ENCODE peak calls at places on chromosome 12, in eight cellular contexts. One of them, this sample, is unnamed.

GRCh38 chr12:24724765-24725307 is 224.1 kb downstream of the BCAT1 start:
- DNase-seq in stomach: no peak
- DNase-seq in HCT116: no peak
- DNase-seq in vagina: no peak
- DNase-seq in upper lobe of left lung: no peak
- DNase-seq in transverse colon: no peak
- DNase-seq in spleen: no peak
- DNase-seq in suprapubic skin: no peak
- DNase-seq in this sample: no peak

GRCh38 chr12:32126720-32127119 is 20.1 kb downstream of the BICD1 start:
- DNase-seq in stomach: no peak
- DNase-seq in HCT116: no peak
- DNase-seq in vagina: no peak
- DNase-seq in upper lobe of left lung: no peak
- DNase-seq in transverse colon: no peak
- DNase-seq in spleen: no peak
- DNase-seq in suprapubic skin: no peak
- DNase-seq in this sample: no peak

GRCh38 chr12:34403706-34404376 is 381.5 kb downstream of the ALG10 start:
- DNase-seq in stomach: peak; percentile 17
- DNase-seq in HCT116: no peak
- DNase-seq in vagina: peak; percentile 72
- DNase-seq in upper lobe of left lung: peak; percentile 8
- DNase-seq in transverse colon: peak; percentile 4
- DNase-seq in spleen: peak; percentile 51
- DNase-seq in suprapubic skin: peak; percentile 25
- DNase-seq in this sample: no peak

GRCh38 chr12:20950248-20950647 is 139.7 kb downstream of the SLCO1B3 start:
- DNase-seq in stomach: no peak
- DNase-seq in HCT116: peak; percentile 18
- DNase-seq in vagina: no peak
- DNase-seq in upper lobe of left lung: no peak
- DNase-seq in transverse colon: no peak
- DNase-seq in spleen: no peak
- DNase-seq in suprapubic skin: no peak
- DNase-seq in this sample: no peak

GRCh38 chr12:121805171-121805687 is 1.4 kb downstream of the SETD1B start:
- DNase-seq in stomach: no peak
- DNase-seq in HCT116: no peak
- DNase-seq in vagina: no peak
- DNase-seq in upper lobe of left lung: no peak
- DNase-seq in transverse colon: no peak
- DNase-seq in spleen: peak; percentile 83
- DNase-seq in suprapubic skin: peak; percentile 66
- DNase-seq in this sample: no peak

GRCh38 chr12:52600941-52601481 is at the start of gene KRT72:
- DNase-seq in stomach: no peak
- DNase-seq in HCT116: no peak
- DNase-seq in vagina: peak; percentile 40
- DNase-seq in upper lobe of left lung: no peak
- DNase-seq in transverse colon: no peak
- DNase-seq in spleen: no peak
- DNase-seq in suprapubic skin: no peak
- DNase-seq in this sample: no peak

GRCh38 chr12:92844147-92844763 is 84.8 kb downstream of the EEA1 start:
- DNase-seq in stomach: no peak
- DNase-seq in HCT116: no peak
- DNase-seq in vagina: no peak
- DNase-seq in upper lobe of left lung: no peak
- DNase-seq in transverse colon: no peak
- DNase-seq in spleen: no peak
- DNase-seq in suprapubic skin: no peak
- DNase-seq in this sample: no peak

GRCh38 chr12:32988982-32989381 is 92.4 kb upstream of the PKP2 start:
- DNase-seq in stomach: no peak
- DNase-seq in HCT116: no peak
- DNase-seq in vagina: no peak
- DNase-seq in upper lobe of left lung: no peak
- DNase-seq in transverse colon: no peak
- DNase-seq in spleen: no peak
- DNase-seq in suprapubic skin: no peak
- DNase-seq in this sample: no peak

GRCh38 chr12:101127521-101128219 is 82.4 kb downstream of the SLC5A8 start:
- DNase-seq in stomach: no peak
- DNase-seq in HCT116: no peak
- DNase-seq in vagina: no peak
- DNase-seq in upper lobe of left lung: no peak
- DNase-seq in transverse colon: no peak
- DNase-seq in spleen: no peak
- DNase-seq in suprapubic skin: no peak
- DNase-seq in this sample: no peak

GRCh38 chr12:12439636-12440035 is 82.8 kb downstream of the BORCS5 start:
- DNase-seq in stomach: no peak
- DNase-seq in HCT116: no peak
- DNase-seq in vagina: no peak
- DNase-seq in upper lobe of left lung: peak; percentile 73
- DNase-seq in transverse colon: no peak
- DNase-seq in spleen: no peak
- DNase-seq in suprapubic skin: no peak
- DNase-seq in this sample: no peak

GRCh38 chr12:102548543-102548942 is 68.2 kb upstream of the IGF1 start:
- DNase-seq in stomach: peak; percentile 77
- DNase-seq in HCT116: no peak
- DNase-seq in vagina: no peak
- DNase-seq in upper lobe of left lung: no peak
- DNase-seq in transverse colon: no peak
- DNase-seq in spleen: no peak
- DNase-seq in suprapubic skin: no peak
- DNase-seq in this sample: peak; percentile 39

GRCh38 chr12:12282761-12283160 is 15.9 kb upstream of the LRP6 start:
- DNase-seq in stomach: no peak
- DNase-seq in HCT116: no peak
- DNase-seq in vagina: no peak
- DNase-seq in upper lobe of left lung: no peak
- DNase-seq in transverse colon: no peak
- DNase-seq in spleen: no peak
- DNase-seq in suprapubic skin: no peak
- DNase-seq in this sample: no peak

GRCh38 chr12:53049582-53050318 is at the start of gene TNS2:
- DNase-seq in stomach: peak; percentile 76
- DNase-seq in HCT116: no peak
- DNase-seq in vagina: no peak
- DNase-seq in upper lobe of left lung: peak; percentile 92
- DNase-seq in transverse colon: peak; percentile 72
- DNase-seq in spleen: peak; percentile 88
- DNase-seq in suprapubic skin: peak; percentile 90
- DNase-seq in this sample: peak; percentile 65

GRCh38 chr12:64560395-64561301 is 49.6 kb upstream of the RASSF3 start:
- DNase-seq in stomach: no peak
- DNase-seq in HCT116: peak; percentile 8
- DNase-seq in vagina: no peak
- DNase-seq in upper lobe of left lung: no peak
- DNase-seq in transverse colon: no peak
- DNase-seq in spleen: no peak
- DNase-seq in suprapubic skin: no peak
- DNase-seq in this sample: no peak

GRCh38 chr12:15268927-15269552 is 47.8 kb upstream of the RERG start:
- DNase-seq in stomach: peak; percentile 31
- DNase-seq in HCT116: peak; percentile 62
- DNase-seq in vagina: no peak
- DNase-seq in upper lobe of left lung: peak; percentile 37
- DNase-seq in transverse colon: peak; percentile 17
- DNase-seq in spleen: no peak
- DNase-seq in suprapubic skin: no peak
- DNase-seq in this sample: no peak

GRCh38 chr12:2944401-2945047 is 14.7 kb upstream of the TEAD4 start:
- DNase-seq in stomach: peak; percentile 72
- DNase-seq in HCT116: peak; percentile 34
- DNase-seq in vagina: no peak
- DNase-seq in upper lobe of left lung: peak; percentile 66
- DNase-seq in transverse colon: peak; percentile 63
- DNase-seq in spleen: peak; percentile 77
- DNase-seq in suprapubic skin: no peak
- DNase-seq in this sample: no peak

GRCh38 chr12:88960213-88960878 is 380.1 kb upstream of the KITLG start:
- DNase-seq in stomach: no peak
- DNase-seq in HCT116: peak; percentile 91
- DNase-seq in vagina: no peak
- DNase-seq in upper lobe of left lung: no peak
- DNase-seq in transverse colon: no peak
- DNase-seq in spleen: no peak
- DNase-seq in suprapubic skin: no peak
- DNase-seq in this sample: no peak
- TF ChIP-seq POLR2AphosphoS5 in stomach: no peak
- TF ChIP-seq POLR2AphosphoS5 in HCT116: peak; percentile 80
- TF ChIP-seq POLR2AphosphoS5 in vagina: no peak
- TF ChIP-seq POLR2AphosphoS5 in upper lobe of left lung: no peak
- TF ChIP-seq POLR2AphosphoS5 in transverse colon: no peak
- TF ChIP-seq POLR2AphosphoS5 in spleen: no peak
- TF ChIP-seq POLR2AphosphoS5 in suprapubic skin: no peak
- TF ChIP-seq POLR2AphosphoS5 in this sample: no peak

GRCh38 chr12:6965026-6965661 is 5.3 kb downstream of the PHB2 start:
- DNase-seq in stomach: peak; percentile 91
- DNase-seq in HCT116: peak; percentile 79
- DNase-seq in vagina: no peak
- DNase-seq in upper lobe of left lung: peak; percentile 92
- DNase-seq in transverse colon: peak; percentile 95
- DNase-seq in spleen: peak; percentile 97
- DNase-seq in suprapubic skin: peak; percentile 91
- DNase-seq in this sample: peak; percentile 90
- TF ChIP-seq POLR2A in stomach: no peak
- TF ChIP-seq POLR2A in HCT116: peak; percentile 56
- TF ChIP-seq POLR2A in vagina: no peak
- TF ChIP-seq POLR2A in upper lobe of left lung: no peak
- TF ChIP-seq POLR2A in transverse colon: peak; percentile 59
- TF ChIP-seq POLR2A in spleen: no peak
- TF ChIP-seq POLR2A in suprapubic skin: no peak
- TF ChIP-seq POLR2A in this sample: no peak

DNA sequence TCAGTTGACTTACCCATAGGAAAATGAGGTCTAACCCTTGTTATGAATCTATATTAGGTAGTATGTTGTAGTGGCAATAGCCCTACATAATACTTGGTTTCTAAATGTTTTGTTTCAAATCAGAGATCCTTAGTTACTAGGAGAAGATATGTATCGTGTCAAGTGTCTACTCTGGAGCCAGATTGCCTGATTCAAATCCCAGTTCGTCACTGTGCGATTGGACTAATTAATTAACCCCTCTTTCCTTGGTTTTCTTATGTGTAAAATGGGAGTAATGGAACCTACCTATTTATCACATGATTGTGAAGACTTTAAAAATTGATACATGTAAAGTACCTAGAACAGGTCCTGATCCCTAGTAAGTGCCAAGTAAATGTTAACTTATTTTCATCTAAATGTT is 1.4 kb downstream of the LETMD1 start:
- DNase-seq in stomach: no peak
- DNase-seq in HCT116: no peak
- DNase-seq in vagina: no peak
- DNase-seq in upper lobe of left lung: no peak
- DNase-seq in transverse colon: no peak
- DNase-seq in spleen: no peak
- DNase-seq in suprapubic skin: no peak
- DNase-seq in this sample: no peak
- H3K4me3 ChIP-seq in stomach: peak overlapping the region; percentile 90
- H3K4me3 ChIP-seq in HCT116: peak overlapping the region; percentile 88
- H3K4me3 ChIP-seq in vagina: peak overlapping the region; percentile 49
- H3K4me3 ChIP-seq in upper lobe of left lung: no peak overlapping the region
- H3K4me3 ChIP-seq in transverse colon: no peak overlapping the region
- H3K4me3 ChIP-seq in spleen: no peak overlapping the region
- H3K4me3 ChIP-seq in suprapubic skin: peak overlapping the region; percentile 78
- H3K4me3 ChIP-seq in this sample: peak overlapping the region; percentile 85

GRCh38 chr12:6335451-6336078 is 6.3 kb downstream of the TNFRSF1A start:
- DNase-seq in stomach: peak; percentile 81
- DNase-seq in HCT116: no peak
- DNase-seq in vagina: no peak
- DNase-seq in upper lobe of left lung: peak; percentile 95
- DNase-seq in transverse colon: peak; percentile 84
- DNase-seq in spleen: peak; percentile 96
- DNase-seq in suprapubic skin: peak; percentile 90
- DNase-seq in this sample: peak; percentile 77

GRCh38 chr12:6336079-6336858 is 5.6 kb downstream of the TNFRSF1A start:
- DNase-seq in stomach: peak; percentile 90
- DNase-seq in HCT116: peak; percentile 96
- DNase-seq in vagina: peak; percentile 98
- DNase-seq in upper lobe of left lung: peak; percentile 97
- DNase-seq in transverse colon: peak; percentile 92
- DNase-seq in spleen: peak; percentile 95
- DNase-seq in suprapubic skin: peak; percentile 96
- DNase-seq in this sample: peak; percentile 89

GRCh38 chr12:6337958-6338406 is 3.9 kb downstream of the TNFRSF1A start:
- DNase-seq in stomach: no peak
- DNase-seq in HCT116: no peak
- DNase-seq in vagina: no peak
- DNase-seq in upper lobe of left lung: no peak
- DNase-seq in transverse colon: no peak
- DNase-seq in spleen: peak; percentile 59
- DNase-seq in suprapubic skin: no peak
- DNase-seq in this sample: no peak

GRCh38 chr12:6338955-6339761 is 2.7 kb downstream of the TNFRSF1A start:
- DNase-seq in stomach: no peak
- DNase-seq in HCT116: no peak
- DNase-seq in vagina: no peak
- DNase-seq in upper lobe of left lung: no peak
- DNase-seq in transverse colon: no peak
- DNase-seq in spleen: no peak
- DNase-seq in suprapubic skin: no peak
- DNase-seq in this sample: no peak

GRCh38 chr12:6336859-6337744 is 4.8 kb downstream of the TNFRSF1A start:
- DNase-seq in stomach: no peak
- DNase-seq in HCT116: no peak
- DNase-seq in vagina: no peak
- DNase-seq in upper lobe of left lung: peak; percentile 61
- DNase-seq in transverse colon: peak; percentile 62
- DNase-seq in spleen: peak; percentile 89
- DNase-seq in suprapubic skin: no peak
- DNase-seq in this sample: no peak
- TF ChIP-seq POLR2AphosphoS5 in stomach: no peak
- TF ChIP-seq POLR2AphosphoS5 in HCT116: peak; percentile 24
- TF ChIP-seq POLR2AphosphoS5 in vagina: peak; percentile 57
- TF ChIP-seq POLR2AphosphoS5 in upper lobe of left lung: peak; percentile 46
- TF ChIP-seq POLR2AphosphoS5 in transverse colon: no peak
- TF ChIP-seq POLR2AphosphoS5 in spleen: peak; percentile 74
- TF ChIP-seq POLR2AphosphoS5 in suprapubic skin: no peak
- TF ChIP-seq POLR2AphosphoS5 in this sample: no peak

GRCh38 chr12:27845187-27845586 is 65.2 kb upstream of the MANSC4 start:
- DNase-seq in stomach: no peak
- DNase-seq in HCT116: no peak
- DNase-seq in vagina: no peak
- DNase-seq in upper lobe of left lung: no peak
- DNase-seq in transverse colon: no peak
- DNase-seq in spleen: no peak
- DNase-seq in suprapubic skin: no peak
- DNase-seq in this sample: no peak
- TF ChIP-seq POLR2A in stomach: no peak
- TF ChIP-seq POLR2A in HCT116: no peak
- TF ChIP-seq POLR2A in vagina: no peak
- TF ChIP-seq POLR2A in upper lobe of left lung: no peak
- TF ChIP-seq POLR2A in transverse colon: no peak
- TF ChIP-seq POLR2A in spleen: no peak
- TF ChIP-seq POLR2A in suprapubic skin: no peak
- TF ChIP-seq POLR2A in this sample: no peak

This sample was measured in breast epithelium.